ENCODE peak calls at places on chromosomes 5 and 9, in seven cellular contexts. F, D, Z, J, T, L and U are unnamed samples.

GRCh38 chr5:149129181-149129580 is 12.1 kb upstream of the ABLIM3 start:
- DNase-seq in J (no peak), D (no peak), L (no peak), T (no peak), Z (peak), F (peak), U (peak)

GRCh38 chr5:4083591-4084337 is 488.1 kb downstream of the IRX1 start:
- DNase-seq in D (no peak), J (no peak), F (peak), T (no peak), Z (no peak), L (no peak), U (no peak)

GRCh38 chr5:16902846-16903245 is 33.2 kb downstream of the MYO10 start:
- DNase-seq in D (no peak), F (no peak), T (no peak), L (peak), Z (no peak), J (no peak), U (no peak)

GRCh38 chr5:135449608-135450007 is 2.5 kb upstream of the DCANP1 start:
- DNase-seq in J (no peak), T (no peak), Z (no peak), F (no peak), D (no peak), L (no peak), U (no peak)

GRCh38 chr5:80591352-80591751 is 21.3 kb upstream of the ANKRD34B start:
- DNase-seq in L (no peak), D (no peak), T (no peak), F (no peak), J (no peak), Z (no peak), U (peak)

GRCh38 chr5:95655575-95655974 is 9.0 kb downstream of the RFESD start:
- DNase-seq in Z (no peak), F (no peak), J (no peak), D (no peak), T (no peak), L (no peak), U (no peak)

GRCh38 chr5:72281764-72282499 is 38.1 kb downstream of the MRPS27 start:
- DNase-seq in D (no peak), Z (peak), T (no peak), F (no peak), J (no peak), L (peak), U (peak)

GRCh38 chr5:90562331-90562730 is 3.7 kb downstream of the ADGRV1 start:
- DNase-seq in D (no peak), F (no peak), L (no peak), T (peak), Z (no peak), J (no peak), U (no peak)

GRCh38 chr9:126617003-126617739 is 3.4 kb downstream of the LMX1B start:
- DNase-seq in Z (no peak), D (peak), L (no peak), T (no peak), F (peak), J (no peak), U (no peak)

GRCh38 chr5:179323026-179323571 is 22.2 kb downstream of the ADAMTS2 start:
- DNase-seq in L (no peak), D (no peak), T (no peak), F (no peak), Z (no peak), J (no peak), U (no peak)

GRCh38 chr5:179326176-179326997 is 18.9 kb downstream of the ADAMTS2 start:
- DNase-seq in T (peak), Z (peak), D (peak), L (peak), F (no peak), J (no peak), U (peak)

GRCh38 chr5:179324760-179325295 is 20.4 kb downstream of the ADAMTS2 start:
- DNase-seq in Z (no peak), L (no peak), J (no peak), T (no peak), D (no peak), F (no peak), U (no peak)

GRCh38 chr5:179327026-179327735 is 18.1 kb downstream of the ADAMTS2 start:
- DNase-seq in F (no peak), J (no peak), L (no peak), Z (no peak), D (no peak), T (no peak), U (no peak)

DNA sequence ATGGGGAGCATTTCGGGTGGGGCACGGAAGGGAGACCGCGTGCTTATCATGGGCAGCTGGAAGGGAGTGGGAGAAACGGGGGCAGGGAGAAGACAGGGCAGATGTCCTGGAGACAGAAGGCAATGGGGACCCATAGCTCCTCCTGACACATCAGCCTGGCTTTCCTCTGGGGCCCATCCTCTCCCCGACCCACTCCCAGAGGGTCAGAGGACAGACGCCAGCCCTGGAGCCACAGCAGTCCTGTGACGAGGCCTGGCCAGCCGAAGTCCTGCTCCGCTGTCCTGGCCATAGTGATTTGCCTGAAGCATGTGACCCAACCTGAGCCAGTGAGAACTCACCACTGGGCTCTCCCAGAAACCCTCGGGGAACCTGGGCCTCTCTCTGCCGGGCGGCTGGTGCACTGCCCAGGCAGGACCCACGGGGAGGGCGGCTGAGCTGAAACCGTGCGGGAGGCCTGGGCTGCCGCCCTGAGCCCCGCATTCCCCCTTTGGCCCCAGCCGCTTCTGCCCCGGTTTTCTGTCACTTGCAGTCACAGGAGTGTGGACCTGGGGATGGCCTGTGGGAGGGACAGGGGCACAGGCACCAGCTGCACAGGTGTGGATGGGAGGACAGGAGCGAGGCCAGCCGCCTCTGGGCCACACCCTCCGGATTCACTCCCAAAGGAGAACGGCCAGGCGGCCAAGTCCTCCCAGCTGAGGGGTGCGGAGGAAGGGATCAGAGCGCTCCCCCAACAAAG is 19.8 kb downstream of the ADAMTS2 start:
- DNase-seq in F (no peak), J (no peak), L (no peak), D (no peak), Z (no peak), T (no peak), U (no peak)
- H2AFZ ChIP-seq in F (no peak), J (no peak), L (no peak), D (no peak), Z (no peak), T (no peak), U (no peak)

GRCh38 chr5:2876183-2876582 is 124.7 kb upstream of the IRX2 start:
- DNase-seq in J (no peak), F (no peak), T (no peak), D (peak), L (no peak), Z (no peak), U (no peak)
- H2AFZ ChIP-seq in J (no peak), F (no peak), T (no peak), D (no peak), L (no peak), Z (no peak), U (no peak)

GRCh38 chr9:136545966-136546696 is at the start of gene NOTCH1:
- DNase-seq in D (peak), T (peak), F (peak), L (peak), Z (peak), J (peak), U (peak)

GRCh38 chr9:136544549-136545064 is 1.2 kb downstream of the NOTCH1 start:
- DNase-seq in F (peak), L (peak), J (no peak), Z (no peak), T (peak), D (no peak), U (no peak)

GRCh38 chr9:136546697-136547481 is 1.0 kb upstream of the NOTCH1 start:
- DNase-seq in F (peak), Z (peak), L (peak), J (peak), D (peak), T (peak), U (peak)

GRCh38 chr9:136543830-136544548 is 1.9 kb downstream of the NOTCH1 start:
- DNase-seq in J (no peak), L (no peak), Z (no peak), T (no peak), D (no peak), F (peak), U (no peak)

GRCh38 chr9:136545065-136545965 is 533 bp downstream of the NOTCH1 start:
- DNase-seq in Z (no peak), D (no peak), J (peak), F (peak), L (peak), T (peak), U (no peak)
- H2AFZ ChIP-seq in Z (peak), D (no peak), J (no peak), F (no peak), L (peak), T (no peak), U (no peak)

DNA sequence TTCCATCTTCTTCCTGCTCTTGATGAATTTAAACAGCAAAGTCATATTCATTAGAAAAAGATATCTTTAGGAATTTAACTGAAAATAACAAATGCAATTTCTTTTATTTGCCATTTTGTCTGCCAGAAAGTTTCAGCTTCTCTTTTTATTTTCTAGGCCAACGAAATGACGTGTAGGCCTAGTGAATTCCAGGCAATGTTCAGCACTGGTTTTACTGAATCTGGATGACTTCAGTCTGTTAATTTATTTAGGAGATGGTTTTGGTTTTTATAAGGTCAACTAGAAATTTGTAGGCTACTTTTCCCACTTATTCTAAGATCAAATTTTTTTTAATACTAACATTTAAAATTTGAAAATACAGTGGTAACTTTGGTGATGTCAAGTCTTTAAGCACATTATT is 129.1 kb upstream of the VCAN start:
- DNase-seq in J (no peak), D (no peak), T (no peak), F (no peak), Z (no peak), L (no peak), U (no peak)
- H2AFZ ChIP-seq in J (no peak), D (no peak), T (no peak), F (no peak), Z (no peak), L (no peak), U (no peak)

GRCh38 chr5:117943521-117943920 is 1044.8 kb downstream of the DTWD2 start:
- DNase-seq in J (no peak), Z (no peak), D (no peak), F (no peak), L (no peak), T (no peak), U (no peak)
- H2AFZ ChIP-seq in J (no peak), Z (no peak), D (no peak), F (no peak), L (no peak), T (peak), U (no peak)

DNA sequence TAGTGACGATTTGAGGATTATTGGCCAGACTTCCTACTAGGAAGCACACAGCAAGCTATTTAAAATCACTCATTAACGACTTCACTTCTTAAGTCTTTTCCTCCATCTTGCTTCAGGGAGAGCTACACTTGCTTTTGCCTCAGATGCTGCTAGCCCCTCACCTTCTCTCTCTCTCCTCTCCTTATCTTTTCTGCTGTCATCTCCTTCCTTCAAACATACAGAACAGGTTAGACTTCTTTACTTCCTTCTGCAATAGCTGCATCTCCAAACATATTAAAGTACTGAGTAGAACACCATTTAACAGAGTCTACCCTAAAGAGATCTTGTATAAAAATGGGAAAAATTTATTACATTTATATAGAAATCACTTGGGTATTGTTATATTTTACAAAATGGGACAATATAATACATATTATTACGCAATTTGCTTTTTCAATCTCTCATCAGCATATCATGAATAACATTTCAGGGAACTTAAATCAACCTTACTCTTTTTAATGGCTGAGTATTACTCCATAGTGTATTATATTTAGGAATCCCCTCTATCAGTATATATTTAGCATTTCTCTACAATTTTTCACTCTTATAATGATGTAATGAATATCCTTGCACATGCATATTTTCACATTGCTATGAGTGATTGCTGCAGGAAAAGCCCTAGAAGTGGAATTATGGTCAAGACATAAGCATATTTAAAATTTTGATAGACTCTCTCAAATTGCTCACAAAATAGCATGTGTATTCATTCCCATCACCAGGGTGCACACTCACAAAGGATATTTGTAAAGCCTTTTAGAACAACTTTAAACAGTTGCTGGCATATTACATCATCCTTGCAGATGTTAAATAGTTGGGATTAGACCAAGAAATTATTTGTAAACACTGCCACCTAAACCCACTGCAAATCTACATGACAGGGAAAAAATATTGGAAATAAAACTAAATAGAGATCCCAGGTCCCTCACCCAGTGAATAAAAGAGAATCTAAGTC is 164.5 kb upstream of the NFIB start:
- DNase-seq in F (no peak), T (no peak), Z (no peak), L (no peak), J (no peak), D (no peak), U (peak)
- H2AFZ ChIP-seq in F (no peak), T (no peak), Z (no peak), L (no peak), J (no peak), D (no peak), U (no peak)

DNA sequence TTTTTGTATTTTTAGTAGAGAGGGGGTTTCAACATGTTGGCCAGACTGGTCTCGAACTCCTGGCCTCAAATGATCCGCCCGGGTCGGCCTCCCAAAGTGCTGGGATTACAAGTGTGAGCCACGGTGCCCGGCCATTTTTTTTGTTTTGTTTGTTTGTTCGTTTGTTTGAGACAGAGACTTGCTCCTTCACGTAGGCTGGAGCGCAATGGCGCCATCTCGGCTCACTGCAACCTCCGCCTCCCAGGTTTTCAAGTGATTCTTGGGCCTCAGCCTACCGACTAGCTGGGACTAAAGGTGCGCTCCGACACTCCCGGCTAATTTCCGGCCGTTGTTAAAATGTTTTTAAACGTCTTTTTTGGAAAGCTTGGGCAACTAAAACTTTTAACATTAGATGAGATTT is 54.0 kb downstream of the SHOC1 start:
- DNase-seq in T (no peak), D (peak), L (no peak), F (no peak), Z (no peak), J (peak), U (no peak)
- H2AFZ ChIP-seq in T (no peak), D (no peak), L (no peak), F (no peak), Z (no peak), J (no peak), U (no peak)